ENCODE peak calls at places on chromosome 21, in seven cellular contexts. One of them, this sample, is unnamed.

GRCh38 chr21:27079807-27080206 is 112.9 kb upstream of the ADAMTS5 start:
- DNase-seq in epithelial cell of proximal tubule: no peak
- DNase-seq in cardiac fibroblast: no peak
- DNase-seq in dorsolateral prefrontal cortex: no peak
- DNase-seq in WERI-Rb-1: no peak
- DNase-seq in GM10248: no peak
- DNase-seq in ascending aorta: no peak
- DNase-seq in this sample: no peak

GRCh38 chr21:21268061-21268471 is 269.9 kb downstream of the NCAM2 start:
- DNase-seq in WERI-Rb-1: no peak
- DNase-seq in dorsolateral prefrontal cortex: no peak
- DNase-seq in cardiac fibroblast: no peak
- DNase-seq in ascending aorta: no peak
- DNase-seq in epithelial cell of proximal tubule: peak
- DNase-seq in GM10248: no peak
- DNase-seq in this sample: no peak

GRCh38 chr21:25039461-25040380 is 567.6 kb downstream of the MRPL39 start:
- DNase-seq in WERI-Rb-1: no peak
- DNase-seq in epithelial cell of proximal tubule: peak
- DNase-seq in GM10248: peak
- DNase-seq in ascending aorta: no peak
- DNase-seq in cardiac fibroblast: peak
- DNase-seq in dorsolateral prefrontal cortex: no peak
- DNase-seq in this sample: no peak

GRCh38 chr21:26570203-26570602 is 2.9 kb downstream of the CYYR1 start:
- DNase-seq in GM10248: no peak
- DNase-seq in cardiac fibroblast: no peak
- DNase-seq in epithelial cell of proximal tubule: no peak
- DNase-seq in dorsolateral prefrontal cortex: no peak
- DNase-seq in WERI-Rb-1: no peak
- DNase-seq in ascending aorta: no peak
- DNase-seq in this sample: no peak

GRCh38 chr21:41777934-41778815 is 11.3 kb upstream of the RIPK4 start:
- DNase-seq in ascending aorta: peak
- DNase-seq in WERI-Rb-1: peak
- DNase-seq in cardiac fibroblast: peak
- DNase-seq in dorsolateral prefrontal cortex: peak
- DNase-seq in epithelial cell of proximal tubule: no peak
- DNase-seq in GM10248: no peak
- DNase-seq in this sample: peak

GRCh38 chr21:38170283-38170682 is 86.5 kb upstream of the KCNJ15 start:
- DNase-seq in dorsolateral prefrontal cortex: no peak
- DNase-seq in cardiac fibroblast: peak
- DNase-seq in GM10248: peak
- DNase-seq in WERI-Rb-1: peak
- DNase-seq in epithelial cell of proximal tubule: peak
- DNase-seq in ascending aorta: no peak
- DNase-seq in this sample: no peak

GRCh38 chr21:27566521-27566920 is 599.6 kb upstream of the ADAMTS5 start:
- DNase-seq in WERI-Rb-1: no peak
- DNase-seq in dorsolateral prefrontal cortex: no peak
- DNase-seq in epithelial cell of proximal tubule: no peak
- DNase-seq in ascending aorta: no peak
- DNase-seq in GM10248: no peak
- DNase-seq in cardiac fibroblast: no peak
- DNase-seq in this sample: no peak

GRCh38 chr21:39681257-39681656 is 63.7 kb upstream of the IGSF5 start:
- DNase-seq in epithelial cell of proximal tubule: no peak
- DNase-seq in GM10248: no peak
- DNase-seq in ascending aorta: no peak
- DNase-seq in WERI-Rb-1: no peak
- DNase-seq in dorsolateral prefrontal cortex: no peak
- DNase-seq in cardiac fibroblast: peak
- DNase-seq in this sample: no peak

GRCh38 chr21:31557956-31558838 is 101.3 kb upstream of the SOD1 start:
- DNase-seq in ascending aorta: no peak
- DNase-seq in cardiac fibroblast: no peak
- DNase-seq in epithelial cell of proximal tubule: no peak
- DNase-seq in WERI-Rb-1: peak
- DNase-seq in GM10248: no peak
- DNase-seq in dorsolateral prefrontal cortex: peak
- DNase-seq in this sample: peak

GRCh38 chr21:18354947-18355346 is 48.6 kb downstream of the TMPRSS15 start:
- DNase-seq in GM10248: no peak
- DNase-seq in cardiac fibroblast: no peak
- DNase-seq in WERI-Rb-1: no peak
- DNase-seq in epithelial cell of proximal tubule: no peak
- DNase-seq in dorsolateral prefrontal cortex: no peak
- DNase-seq in ascending aorta: no peak
- DNase-seq in this sample: no peak

GRCh38 chr21:41800425-41801186 is 33.8 kb upstream of the RIPK4 start:
- DNase-seq in GM10248: no peak
- DNase-seq in epithelial cell of proximal tubule: no peak
- DNase-seq in cardiac fibroblast: no peak
- DNase-seq in ascending aorta: no peak
- DNase-seq in WERI-Rb-1: no peak
- DNase-seq in dorsolateral prefrontal cortex: no peak
- DNase-seq in this sample: no peak

GRCh38 chr21:28473530-28474225 is 519.0 kb downstream of the LTN1 start:
- DNase-seq in ascending aorta: no peak
- DNase-seq in cardiac fibroblast: peak
- DNase-seq in dorsolateral prefrontal cortex: no peak
- DNase-seq in WERI-Rb-1: no peak
- DNase-seq in GM10248: no peak
- DNase-seq in epithelial cell of proximal tubule: no peak
- DNase-seq in this sample: no peak

GRCh38 chr21:46500224-46500861 is 41.7 kb downstream of the DIP2A start:
- DNase-seq in GM10248: peak
- DNase-seq in WERI-Rb-1: no peak
- DNase-seq in ascending aorta: no peak
- DNase-seq in dorsolateral prefrontal cortex: no peak
- DNase-seq in cardiac fibroblast: peak
- DNase-seq in epithelial cell of proximal tubule: peak
- DNase-seq in this sample: no peak

GRCh38 chr21:29430030-29430429 is 131.3 kb downstream of the BACH1 start:
- DNase-seq in WERI-Rb-1: peak
- DNase-seq in ascending aorta: no peak
- DNase-seq in GM10248: no peak
- DNase-seq in dorsolateral prefrontal cortex: no peak
- DNase-seq in cardiac fibroblast: no peak
- DNase-seq in epithelial cell of proximal tubule: no peak
- DNase-seq in this sample: no peak

GRCh38 chr21:25994758-25995163 is 175.8 kb downstream of the APP start:
- DNase-seq in WERI-Rb-1: no peak
- DNase-seq in ascending aorta: no peak
- DNase-seq in dorsolateral prefrontal cortex: no peak
- DNase-seq in GM10248: no peak
- DNase-seq in cardiac fibroblast: no peak
- DNase-seq in epithelial cell of proximal tubule: no peak
- DNase-seq in this sample: no peak

GRCh38 chr21:26850116-26850643 is 5.0 kb upstream of the ADAMTS1 start:
- DNase-seq in WERI-Rb-1: no peak
- DNase-seq in cardiac fibroblast: peak
- DNase-seq in epithelial cell of proximal tubule: peak
- DNase-seq in dorsolateral prefrontal cortex: no peak
- DNase-seq in ascending aorta: no peak
- DNase-seq in GM10248: no peak
- DNase-seq in this sample: no peak

GRCh38 chr21:42819861-42820512 is 59.4 kb downstream of the WDR4 start:
- DNase-seq in cardiac fibroblast: no peak
- DNase-seq in GM10248: no peak
- DNase-seq in epithelial cell of proximal tubule: no peak
- DNase-seq in dorsolateral prefrontal cortex: no peak
- DNase-seq in ascending aorta: no peak
- DNase-seq in WERI-Rb-1: no peak
- DNase-seq in this sample: no peak

GRCh38 chr21:42818328-42818749 is 61.0 kb downstream of the WDR4 start:
- DNase-seq in dorsolateral prefrontal cortex: peak
- DNase-seq in WERI-Rb-1: peak
- DNase-seq in GM10248: no peak
- DNase-seq in epithelial cell of proximal tubule: no peak
- DNase-seq in cardiac fibroblast: peak
- DNase-seq in ascending aorta: no peak
- DNase-seq in this sample: no peak

GRCh38 chr21:42815217-42815616 is 64.1 kb downstream of the WDR4 start:
- DNase-seq in epithelial cell of proximal tubule: no peak
- DNase-seq in WERI-Rb-1: no peak
- DNase-seq in dorsolateral prefrontal cortex: no peak
- DNase-seq in ascending aorta: no peak
- DNase-seq in cardiac fibroblast: no peak
- DNase-seq in GM10248: no peak
- DNase-seq in this sample: no peak

DNA sequence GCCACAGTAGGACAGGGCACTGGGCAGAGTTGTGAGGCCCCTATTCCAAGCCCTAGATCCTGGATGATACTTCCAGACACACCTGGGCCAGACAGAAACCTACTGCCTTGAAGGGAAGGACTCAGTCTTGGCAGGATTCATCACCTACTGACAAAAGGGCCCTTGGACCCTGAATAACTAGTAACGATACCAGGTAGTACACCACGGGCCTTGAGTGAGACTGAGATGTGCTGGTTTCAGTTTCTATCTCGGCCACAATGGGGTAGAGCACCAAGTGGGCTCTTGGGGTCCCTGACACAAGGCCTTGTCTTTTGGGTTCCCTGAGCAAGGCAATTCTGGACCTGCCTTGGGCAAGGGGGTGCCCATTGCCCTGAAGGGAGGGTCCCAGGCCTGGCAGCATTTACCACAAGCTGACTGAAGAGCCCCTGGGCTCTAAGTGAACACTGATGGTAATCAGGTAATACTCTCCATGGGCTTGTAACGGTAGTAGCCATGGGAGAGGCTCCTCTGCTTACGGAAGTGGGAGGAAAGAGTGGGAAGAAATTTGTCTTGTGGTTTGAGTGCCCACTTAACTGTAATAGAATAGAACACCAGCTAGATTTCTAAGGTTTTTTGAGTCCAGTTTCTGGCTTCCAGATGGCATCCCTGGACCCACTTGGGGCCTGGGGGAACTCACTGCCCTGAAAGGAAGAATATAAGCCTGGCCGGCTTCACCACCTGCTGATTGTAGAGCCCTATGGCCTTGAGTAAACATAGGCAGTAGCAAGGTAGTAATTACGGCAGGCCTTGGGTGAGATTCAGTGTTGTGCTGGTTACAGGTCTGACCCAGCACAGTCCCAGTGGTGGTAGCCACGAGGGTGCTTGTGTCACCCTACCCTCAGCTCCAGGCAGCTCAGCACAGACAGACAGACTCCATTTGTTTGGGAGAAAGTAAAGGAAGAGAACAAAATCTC is 58.5 kb downstream of the WDR4 start:
- DNase-seq in ascending aorta: no peak
- DNase-seq in GM10248: no peak
- DNase-seq in dorsolateral prefrontal cortex: no peak
- DNase-seq in epithelial cell of proximal tubule: no peak
- DNase-seq in cardiac fibroblast: no peak
- DNase-seq in WERI-Rb-1: no peak
- DNase-seq in this sample: peak
- TF ChIP-seq CTCF in ascending aorta: no peak
- TF ChIP-seq CTCF in GM10248: no peak
- TF ChIP-seq CTCF in dorsolateral prefrontal cortex: no peak
- TF ChIP-seq CTCF in epithelial cell of proximal tubule: no peak
- TF ChIP-seq CTCF in cardiac fibroblast: no peak
- TF ChIP-seq CTCF in WERI-Rb-1: no peak
- TF ChIP-seq CTCF in this sample: no peak

DNA sequence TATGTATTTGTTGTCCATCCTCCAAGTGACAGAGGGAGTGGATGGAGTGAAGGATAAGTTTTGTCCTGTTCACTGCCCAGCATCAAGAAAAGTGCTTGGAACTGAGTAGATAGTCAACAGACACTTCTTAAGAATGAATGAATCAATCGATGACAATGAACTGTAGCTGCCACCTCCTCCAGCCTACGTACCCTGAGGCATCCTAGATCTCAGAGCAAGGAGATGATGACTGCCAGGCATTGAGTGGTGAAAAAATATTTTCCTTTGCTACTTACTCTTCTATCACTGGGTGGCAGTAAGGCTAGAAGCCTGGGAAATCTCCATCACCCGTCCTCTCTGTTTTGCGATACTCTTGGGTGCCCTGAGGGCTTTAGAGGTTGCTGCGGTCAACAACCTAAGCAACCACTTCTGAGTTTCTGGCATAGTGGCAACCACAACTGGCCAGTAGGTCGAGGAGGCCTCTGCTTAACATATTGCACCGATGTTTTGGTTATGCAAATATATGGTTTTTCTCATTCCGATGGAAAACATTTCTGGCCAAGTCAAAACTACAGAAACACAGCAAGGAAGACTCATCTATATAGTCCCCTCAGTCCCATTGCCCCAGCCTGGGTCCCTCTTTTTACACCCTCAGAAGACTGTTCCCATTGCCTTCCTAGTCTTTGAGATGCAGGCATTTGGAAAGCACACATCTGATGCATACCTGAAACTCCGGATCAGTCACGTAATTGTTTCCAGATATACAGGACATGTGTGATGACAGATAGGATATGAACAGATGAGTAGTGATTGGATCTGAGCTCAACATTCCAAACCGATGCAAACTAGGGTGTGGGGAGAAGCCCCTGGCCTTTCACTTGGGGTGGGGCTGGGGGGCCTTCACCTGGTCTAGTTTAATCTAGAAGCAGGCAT is 136.8 kb downstream of the RUNX1 start:
- DNase-seq in dorsolateral prefrontal cortex: no peak
- DNase-seq in ascending aorta: no peak
- DNase-seq in GM10248: no peak
- DNase-seq in epithelial cell of proximal tubule: no peak
- DNase-seq in WERI-Rb-1: no peak
- DNase-seq in cardiac fibroblast: no peak
- DNase-seq in this sample: no peak
- TF ChIP-seq CTCF in dorsolateral prefrontal cortex: no peak
- TF ChIP-seq CTCF in ascending aorta: no peak
- TF ChIP-seq CTCF in GM10248: peak
- TF ChIP-seq CTCF in epithelial cell of proximal tubule: peak
- TF ChIP-seq CTCF in WERI-Rb-1: no peak
- TF ChIP-seq CTCF in cardiac fibroblast: no peak
- TF ChIP-seq CTCF in this sample: no peak

DNA sequence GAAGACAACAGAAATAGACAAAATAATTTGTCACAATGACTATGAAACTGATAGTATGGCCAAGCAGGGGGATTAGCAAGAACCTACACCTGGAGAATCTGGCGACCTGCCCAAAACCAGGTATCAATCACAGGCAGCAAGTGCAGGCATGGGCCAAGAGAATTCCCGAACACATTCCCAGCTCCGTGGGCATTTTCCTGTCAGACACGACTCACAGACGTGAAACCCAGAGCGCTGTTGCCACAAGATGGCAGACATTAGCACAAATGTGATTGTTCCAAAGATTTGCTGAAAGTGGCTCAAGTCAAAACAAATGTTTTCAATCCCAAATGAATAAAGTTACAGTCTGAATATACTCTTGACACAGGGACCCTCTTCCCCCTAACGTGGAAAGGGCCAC is 36.8 kb downstream of the HLCS start:
- DNase-seq in cardiac fibroblast: no peak
- DNase-seq in GM10248: no peak
- DNase-seq in ascending aorta: no peak
- DNase-seq in WERI-Rb-1: peak
- DNase-seq in dorsolateral prefrontal cortex: peak
- DNase-seq in epithelial cell of proximal tubule: no peak
- DNase-seq in this sample: no peak
- TF ChIP-seq CTCF in cardiac fibroblast: no peak
- TF ChIP-seq CTCF in GM10248: no peak
- TF ChIP-seq CTCF in ascending aorta: no peak
- TF ChIP-seq CTCF in WERI-Rb-1: peak
- TF ChIP-seq CTCF in dorsolateral prefrontal cortex: peak
- TF ChIP-seq CTCF in epithelial cell of proximal tubule: peak
- TF ChIP-seq CTCF in this sample: no peak

GRCh38 chr21:44718571-44718970 is 7.2 kb upstream of the TSPEAR start:
- DNase-seq in dorsolateral prefrontal cortex: no peak
- DNase-seq in WERI-Rb-1: no peak
- DNase-seq in cardiac fibroblast: no peak
- DNase-seq in epithelial cell of proximal tubule: no peak
- DNase-seq in ascending aorta: no peak
- DNase-seq in GM10248: no peak
- DNase-seq in this sample: peak
- TF ChIP-seq CTCF in dorsolateral prefrontal cortex: no peak
- TF ChIP-seq CTCF in WERI-Rb-1: no peak
- TF ChIP-seq CTCF in cardiac fibroblast: no peak
- TF ChIP-seq CTCF in epithelial cell of proximal tubule: no peak
- TF ChIP-seq CTCF in ascending aorta: no peak
- TF ChIP-seq CTCF in GM10248: no peak
- TF ChIP-seq CTCF in this sample: no peak

This sample was measured in mesothelial cell of epicardium.